ENCODE peak calls at places on chromosomes 2 and 18, in six cellular contexts. One of them, this sample, is unnamed.

GRCh38 chr2:114442545-114442944 is at the start of gene DPP10:
- DNase-seq in NCI-H1092: no peak
- DNase-seq in PC-3: peak
- DNase-seq in stimulated activated naive B cell treated with anti-CD40 and anti-IgM and Interleukin-4, amounts not matched to agents 10 μg/mL and 1 μg/mL and 100 μg/mL, for 72 hours: no peak
- DNase-seq in iris pigment epithelial cell: peak
- DNase-seq in omental fat pad: no peak
- DNase-seq in this sample: no peak

GRCh38 chr18:25076980-25077780 is 274.8 kb downstream of the ZNF521 start:
- DNase-seq in NCI-H1092: no peak
- DNase-seq in PC-3: no peak
- DNase-seq in stimulated activated naive B cell treated with anti-CD40 and anti-IgM and Interleukin-4, amounts not matched to agents 10 μg/mL and 1 μg/mL and 100 μg/mL, for 72 hours: no peak
- DNase-seq in iris pigment epithelial cell: no peak
- DNase-seq in omental fat pad: no peak
- DNase-seq in this sample: no peak

GRCh38 chr2:30678410-30679137 is 128.7 kb downstream of the CAPN13 start:
- DNase-seq in NCI-H1092: no peak
- DNase-seq in PC-3: no peak
- DNase-seq in stimulated activated naive B cell treated with anti-CD40 and anti-IgM and Interleukin-4, amounts not matched to agents 10 μg/mL and 1 μg/mL and 100 μg/mL, for 72 hours: no peak
- DNase-seq in iris pigment epithelial cell: no peak
- DNase-seq in omental fat pad: no peak
- DNase-seq in this sample: no peak

GRCh38 chr2:157236404-157236803 is 21.1 kb upstream of the GALNT5 start:
- DNase-seq in NCI-H1092: no peak
- DNase-seq in PC-3: no peak
- DNase-seq in stimulated activated naive B cell treated with anti-CD40 and anti-IgM and Interleukin-4, amounts not matched to agents 10 μg/mL and 1 μg/mL and 100 μg/mL, for 72 hours: no peak
- DNase-seq in iris pigment epithelial cell: no peak
- DNase-seq in omental fat pad: no peak
- DNase-seq in this sample: no peak

GRCh38 chr2:15884790-15885189 is 55.6 kb upstream of the MYCN start:
- DNase-seq in NCI-H1092: no peak
- DNase-seq in PC-3: no peak
- DNase-seq in stimulated activated naive B cell treated with anti-CD40 and anti-IgM and Interleukin-4, amounts not matched to agents 10 μg/mL and 1 μg/mL and 100 μg/mL, for 72 hours: no peak
- DNase-seq in iris pigment epithelial cell: no peak
- DNase-seq in omental fat pad: no peak
- DNase-seq in this sample: no peak

GRCh38 chr2:25409044-25409443 is 67.3 kb upstream of the DNMT3A start:
- DNase-seq in NCI-H1092: no peak
- DNase-seq in PC-3: no peak
- DNase-seq in stimulated activated naive B cell treated with anti-CD40 and anti-IgM and Interleukin-4, amounts not matched to agents 10 μg/mL and 1 μg/mL and 100 μg/mL, for 72 hours: no peak
- DNase-seq in iris pigment epithelial cell: no peak
- DNase-seq in omental fat pad: no peak
- DNase-seq in this sample: no peak

GRCh38 chr2:8412082-8412481 is 269.8 kb upstream of the ID2 start:
- DNase-seq in NCI-H1092: no peak
- DNase-seq in PC-3: peak
- DNase-seq in stimulated activated naive B cell treated with anti-CD40 and anti-IgM and Interleukin-4, amounts not matched to agents 10 μg/mL and 1 μg/mL and 100 μg/mL, for 72 hours: no peak
- DNase-seq in iris pigment epithelial cell: no peak
- DNase-seq in omental fat pad: no peak
- DNase-seq in this sample: no peak

GRCh38 chr2:191056218-191056617 is 42.2 kb upstream of the STAT1 start:
- DNase-seq in NCI-H1092: no peak
- DNase-seq in PC-3: no peak
- DNase-seq in stimulated activated naive B cell treated with anti-CD40 and anti-IgM and Interleukin-4, amounts not matched to agents 10 μg/mL and 1 μg/mL and 100 μg/mL, for 72 hours: no peak
- DNase-seq in iris pigment epithelial cell: no peak
- DNase-seq in omental fat pad: no peak
- DNase-seq in this sample: no peak

GRCh38 chr2:79040967-79041582 is 15.6 kb downstream of the REG3G start:
- DNase-seq in NCI-H1092: no peak
- DNase-seq in PC-3: peak
- DNase-seq in stimulated activated naive B cell treated with anti-CD40 and anti-IgM and Interleukin-4, amounts not matched to agents 10 μg/mL and 1 μg/mL and 100 μg/mL, for 72 hours: no peak
- DNase-seq in iris pigment epithelial cell: peak
- DNase-seq in omental fat pad: no peak
- DNase-seq in this sample: no peak

GRCh38 chr2:201909348-201909747 is 103.0 kb downstream of the CDK15 start:
- DNase-seq in NCI-H1092: no peak
- DNase-seq in PC-3: peak
- DNase-seq in stimulated activated naive B cell treated with anti-CD40 and anti-IgM and Interleukin-4, amounts not matched to agents 10 μg/mL and 1 μg/mL and 100 μg/mL, for 72 hours: no peak
- DNase-seq in iris pigment epithelial cell: peak
- DNase-seq in omental fat pad: no peak
- DNase-seq in this sample: no peak

GRCh38 chr2:132811148-132811915 is 141.3 kb upstream of the LYPD1 start:
- DNase-seq in NCI-H1092: no peak
- DNase-seq in PC-3: no peak
- DNase-seq in stimulated activated naive B cell treated with anti-CD40 and anti-IgM and Interleukin-4, amounts not matched to agents 10 μg/mL and 1 μg/mL and 100 μg/mL, for 72 hours: no peak
- DNase-seq in iris pigment epithelial cell: no peak
- DNase-seq in omental fat pad: no peak
- DNase-seq in this sample: no peak

GRCh38 chr2:217525076-217525475 is 477.7 kb downstream of the TNS1 start:
- DNase-seq in NCI-H1092: no peak
- DNase-seq in PC-3: no peak
- DNase-seq in stimulated activated naive B cell treated with anti-CD40 and anti-IgM and Interleukin-4, amounts not matched to agents 10 μg/mL and 1 μg/mL and 100 μg/mL, for 72 hours: no peak
- DNase-seq in iris pigment epithelial cell: no peak
- DNase-seq in omental fat pad: no peak
- DNase-seq in this sample: no peak

GRCh38 chr2:44169155-44169898 is 652 bp downstream of the PPM1B start:
- DNase-seq in NCI-H1092: no peak
- DNase-seq in PC-3: peak
- DNase-seq in stimulated activated naive B cell treated with anti-CD40 and anti-IgM and Interleukin-4, amounts not matched to agents 10 μg/mL and 1 μg/mL and 100 μg/mL, for 72 hours: peak
- DNase-seq in iris pigment epithelial cell: peak
- DNase-seq in omental fat pad: no peak
- DNase-seq in this sample: peak

GRCh38 chr2:12587729-12588522 is 128.8 kb upstream of the TRIB2 start:
- DNase-seq in NCI-H1092: no peak
- DNase-seq in PC-3: peak
- DNase-seq in stimulated activated naive B cell treated with anti-CD40 and anti-IgM and Interleukin-4, amounts not matched to agents 10 μg/mL and 1 μg/mL and 100 μg/mL, for 72 hours: peak
- DNase-seq in iris pigment epithelial cell: peak
- DNase-seq in omental fat pad: no peak
- DNase-seq in this sample: no peak

GRCh38 chr2:74922592-74923227 is 35.7 kb upstream of the POLE4 start:
- DNase-seq in NCI-H1092: no peak
- DNase-seq in PC-3: no peak
- DNase-seq in stimulated activated naive B cell treated with anti-CD40 and anti-IgM and Interleukin-4, amounts not matched to agents 10 μg/mL and 1 μg/mL and 100 μg/mL, for 72 hours: no peak
- DNase-seq in iris pigment epithelial cell: no peak
- DNase-seq in omental fat pad: no peak
- DNase-seq in this sample: no peak